ENCODE peak calls at places on chromosomes 4 and X, in ten cellular contexts. Q, O, Z, C, S, U, W, P, A and N are unnamed samples.

GRCh38 chrX:32954125-32954524 is 257.2 kb downstream of the DMD start:
- DNase-seq in U (no peak), S (no peak), O (no peak), P (no peak), Q (no peak), C (no peak), W (no peak), Z (no peak), A (no peak), N (no peak)

GRCh38 chr4:141711211-141711610 is 74.8 kb downstream of the IL15 start:
- DNase-seq in U (no peak), S (peak), W (peak), P (peak), Q (no peak), A (peak), C (no peak), Z (no peak), O (no peak), N (peak)

GRCh38 chrX:15983034-15983433 is 128.4 kb upstream of the AP1S2 start:
- DNase-seq in Q (no peak), P (no peak), O (no peak), A (no peak), S (no peak), W (no peak), U (no peak), Z (no peak), C (no peak), N (no peak)

GRCh38 chr4:120049732-120050494 is 16.7 kb downstream of the MAD2L1 start:
- DNase-seq in A (peak), P (peak), O (peak), S (peak), Q (peak), U (peak), W (peak), Z (peak), C (peak), N (peak)

GRCh38 chrX:53442322-53442631 is 8.1 kb upstream of the HSD17B10 start:
- DNase-seq in A (no peak), U (no peak), Q (no peak), O (no peak), Z (no peak), S (no peak), W (no peak), P (no peak), C (no peak), N (no peak)

GRCh38 chrX:40109288-40110008 is 11.7 kb upstream of the BCOR start:
- DNase-seq in A (peak), W (peak), O (no peak), S (peak), P (peak), Z (peak), U (peak), Q (no peak), C (no peak), N (peak)

GRCh38 chrX:14616876-14617275 is 87.5 kb downstream of the GLRA2 start:
- DNase-seq in W (peak), Z (no peak), P (peak), A (no peak), Q (no peak), U (no peak), O (no peak), S (peak), C (no peak), N (no peak)

GRCh38 chrX:150856785-150857184 is 41.7 kb downstream of the CD99L2 start:
- DNase-seq in A (no peak), W (no peak), P (no peak), U (no peak), S (no peak), Z (no peak), Q (no peak), O (no peak), C (no peak), N (no peak)

GRCh38 chrX:51893931-51894696 is 691 bp downstream of the MAGED1 start:
- DNase-seq in Z (peak), W (peak), U (peak), P (peak), A (peak), C (no peak), S (peak), Q (no peak), O (no peak), N (peak)

GRCh38 chr4:186935881-186936280 is 212.2 kb upstream of the FAT1 start:
- DNase-seq in O (no peak), U (no peak), C (no peak), S (no peak), Z (no peak), Q (no peak), A (no peak), P (no peak), W (no peak), N (no peak)

GRCh38 chrX:1592863-1593201 is 1.4 kb downstream of the AKAP17A start:
- DNase-seq in Z (no peak), O (no peak), P (peak), C (no peak), Q (no peak), W (no peak), U (no peak), S (peak), A (no peak), N (no peak)

GRCh38 chrX:41734530-41734929 is 10.5 kb downstream of the GPR82 start:
- DNase-seq in C (no peak), U (no peak), S (peak), W (peak), A (peak), Z (no peak), P (peak), Q (no peak), O (no peak), N (peak)

GRCh38 chr4:144449623-144450022 is 196.3 kb upstream of the HHIP start:
- DNase-seq in Z (no peak), Q (no peak), S (no peak), W (peak), O (no peak), A (no peak), P (peak), U (no peak), C (no peak), N (no peak)

GRCh38 chrX:13627306-13627705 is 25.6 kb upstream of the TCEANC start:
- DNase-seq in Q (no peak), S (no peak), A (no peak), O (no peak), U (no peak), W (no peak), C (no peak), P (no peak), Z (no peak), N (no peak)

GRCh38 chrX:103254171-103254824 is 657 bp downstream of the TCEAL8 start:
- DNase-seq in Z (peak), W (peak), O (no peak), C (peak), Q (peak), S (peak), U (peak), P (peak), A (no peak), N (peak)

GRCh38 chrX:42946544-42947223 is 168.7 kb upstream of the PPP1R2C start:
- DNase-seq in U (no peak), A (no peak), P (no peak), W (no peak), C (peak), S (no peak), O (no peak), Z (no peak), Q (no peak), N (no peak)

GRCh38 chrX:41265615-41266014 is 68.3 kb upstream of the DDX3X start:
- DNase-seq in Q (peak), W (no peak), O (peak), Z (no peak), S (peak), C (peak), P (peak), A (no peak), U (no peak), N (peak)

GRCh38 chr4:162650166-162650565 is 486.4 kb upstream of the FSTL5 start:
- DNase-seq in A (no peak), C (no peak), U (no peak), Z (no peak), S (no peak), Q (no peak), P (no peak), O (no peak), W (no peak), N (no peak)

GRCh38 chr4:80125252-80126177 is 52.5 kb upstream of the ANTXR2 start:
- DNase-seq in A (peak), Q (no peak), W (peak), Z (peak), O (peak), C (peak), P (peak), S (peak), U (no peak), N (peak)

GRCh38 chr4:24778427-24779225 is 16.7 kb upstream of the SOD3 start:
- DNase-seq in U (no peak), P (peak), O (no peak), S (no peak), Z (no peak), Q (no peak), W (peak), A (no peak), C (no peak), N (peak)

GRCh38 chr4:28435346-28435745 is 1574.7 kb downstream of the STIM2 start:
- DNase-seq in A (no peak), Q (no peak), P (no peak), S (no peak), C (no peak), O (no peak), Z (no peak), U (no peak), W (no peak), N (no peak)

GRCh38 chrX:19655032-19655431 is 139.7 kb upstream of the MAP3K15 start:
- DNase-seq in W (no peak), S (no peak), P (no peak), A (no peak), Q (no peak), O (no peak), Z (no peak), C (no peak), U (no peak), N (no peak)

GRCh38 chr4:113584407-113585150 is 177.0 kb downstream of the CAMK2D start:
- DNase-seq in W (peak), O (no peak), Q (no peak), S (peak), P (peak), C (no peak), Z (no peak), U (no peak), A (no peak), N (peak)

GRCh38 chr4:47615385-47615784 is 130.3 kb downstream of the ATP10D start:
- DNase-seq in Q (no peak), C (no peak), O (no peak), S (no peak), Z (no peak), W (peak), U (no peak), P (peak), A (no peak), N (peak)

GRCh38 chr4:99341426-99341825 is 11.1 kb downstream of the ADH1C start:
- DNase-seq in Q (no peak), C (no peak), W (no peak), Z (no peak), U (no peak), S (no peak), P (no peak), O (no peak), A (no peak), N (no peak)

GRCh38 chr4:38145741-38146140 is 185.5 kb downstream of the PTTG2 start:
- DNase-seq in P (peak), Q (no peak), W (peak), C (no peak), S (no peak), O (no peak), A (no peak), U (no peak), Z (no peak), N (peak)

GRCh38 chr4:21102667-21103066 is 402.4 kb downstream of the PACRGL start:
- DNase-seq in Z (no peak), O (no peak), P (no peak), A (no peak), U (no peak), C (no peak), W (no peak), Q (no peak), S (no peak), N (peak)

GRCh38 chrX:10296581-10296980 is 139.8 kb downstream of the CLCN4 start:
- DNase-seq in C (no peak), A (no peak), W (peak), S (no peak), P (peak), U (no peak), Z (no peak), O (no peak), Q (no peak), N (peak)

GRCh38 chr4:99088485-99089365 is at the start of gene ADH5:
- DNase-seq in S (peak), W (peak), C (peak), Z (peak), Q (peak), P (peak), A (peak), U (peak), O (peak), N (peak)

GRCh38 chr4:76147454-76148141 is 599 bp downstream of the NUP54 start:
- DNase-seq in C (no peak), O (no peak), P (peak), Z (peak), S (peak), Q (peak), U (peak), A (peak), W (peak), N (peak)

GRCh38 chr4:72290737-72291136 is 258.9 kb downstream of the NPFFR2 start:
- DNase-seq in Q (no peak), A (no peak), P (no peak), O (no peak), Z (no peak), U (no peak), S (no peak), W (no peak), C (no peak), N (no peak)

GRCh38 chrX:108270739-108271396 is 167.4 kb downstream of the COL4A6 start:
- DNase-seq in Q (no peak), P (peak), C (no peak), Z (peak), O (no peak), A (no peak), U (no peak), W (peak), S (no peak), N (peak)

GRCh38 chr4:70877539-70877938 is 24.6 kb upstream of the MOB1B start:
- DNase-seq in W (no peak), P (no peak), O (no peak), C (no peak), Z (no peak), Q (no peak), A (no peak), U (no peak), S (no peak), N (no peak)

GRCh38 chr4:43564601-43565000 is 672.1 kb downstream of the GRXCR1 start:
- DNase-seq in O (no peak), W (no peak), U (no peak), C (no peak), A (no peak), Z (no peak), P (no peak), S (no peak), Q (no peak), N (no peak)

GRCh38 chr4:123064390-123064789 is 142.0 kb upstream of the NUDT6 start:
- DNase-seq in A (peak), W (no peak), Z (no peak), Q (no peak), P (peak), S (no peak), C (no peak), O (no peak), U (no peak), N (peak)